ENCODE peak calls at places on chromosome 9, in four cellular contexts. One of them, this sample, is unnamed.

GRCh38 chr9:98603821-98604383 is 104.8 kb downstream of the GABBR2 start:
- DNase-seq in uterus: no peak
- DNase-seq in A549: no peak
- DNase-seq in choroid plexus epithelial cell: no peak
- DNase-seq in this sample: no peak

GRCh38 chr9:10700266-10700665 is 87.5 kb upstream of the PTPRD start:
- DNase-seq in A549: no peak
- DNase-seq in choroid plexus epithelial cell: peak
- DNase-seq in uterus: no peak
- DNase-seq in this sample: no peak

GRCh38 chr9:20188616-20189212 is 399.9 kb upstream of the SLC24A2 start:
- DNase-seq in A549: no peak
- DNase-seq in uterus: no peak
- DNase-seq in choroid plexus epithelial cell: no peak
- DNase-seq in this sample: no peak

GRCh38 chr9:70291446-70291845 is 32.7 kb downstream of the SMC5 start:
- DNase-seq in uterus: no peak
- DNase-seq in choroid plexus epithelial cell: no peak
- DNase-seq in A549: no peak
- DNase-seq in this sample: no peak

GRCh38 chr9:70263421-70263820 is 4.6 kb downstream of the SMC5 start:
- DNase-seq in choroid plexus epithelial cell: peak
- DNase-seq in A549: no peak
- DNase-seq in uterus: no peak
- DNase-seq in this sample: no peak

GRCh38 chr9:77011973-77012817 is 7.3 kb upstream of the FOXB2 start:
- DNase-seq in uterus: peak
- DNase-seq in A549: no peak
- DNase-seq in choroid plexus epithelial cell: peak
- DNase-seq in this sample: no peak

GRCh38 chr9:134602547-134603362 is 38.8 kb upstream of the COL5A1 start:
- DNase-seq in choroid plexus epithelial cell: peak
- DNase-seq in uterus: peak
- DNase-seq in A549: peak
- DNase-seq in this sample: no peak

GRCh38 chr9:74556685-74557084 is 59.5 kb downstream of the RORB start:
- DNase-seq in A549: no peak
- DNase-seq in uterus: no peak
- DNase-seq in choroid plexus epithelial cell: peak
- DNase-seq in this sample: no peak

GRCh38 chr9:257957-258356 is 43.3 kb downstream of the DOCK8 start:
- DNase-seq in choroid plexus epithelial cell: no peak
- DNase-seq in A549: no peak
- DNase-seq in uterus: no peak
- DNase-seq in this sample: no peak

GRCh38 chr9:124574944-124575343 is 67.7 kb upstream of the NR5A1 start:
- DNase-seq in A549: no peak
- DNase-seq in uterus: no peak
- DNase-seq in choroid plexus epithelial cell: peak
- DNase-seq in this sample: no peak

GRCh38 chr9:89363921-89364663 is 45.8 kb downstream of the SECISBP2 start:
- DNase-seq in A549: no peak
- DNase-seq in uterus: no peak
- DNase-seq in choroid plexus epithelial cell: no peak
- DNase-seq in this sample: no peak

GRCh38 chr9:134939836-134940235 is 22.1 kb upstream of the FCN1 start:
- DNase-seq in A549: no peak
- DNase-seq in choroid plexus epithelial cell: no peak
- DNase-seq in uterus: no peak
- DNase-seq in this sample: no peak

GRCh38 chr9:115063058-115063850 is 54.7 kb downstream of the TNC start:
- DNase-seq in uterus: peak
- DNase-seq in A549: no peak
- DNase-seq in choroid plexus epithelial cell: peak
- DNase-seq in this sample: no peak

GRCh38 chr9:109319631-109320233 is 1.1 kb downstream of the EPB41L4B start:
- DNase-seq in choroid plexus epithelial cell: no peak
- DNase-seq in uterus: no peak
- DNase-seq in A549: no peak
- DNase-seq in this sample: no peak

GRCh38 chr9:556199-556598 is 285.3 kb upstream of the DMRT1 start:
- DNase-seq in A549: no peak
- DNase-seq in uterus: no peak
- DNase-seq in choroid plexus epithelial cell: no peak
- DNase-seq in this sample: no peak

GRCh38 chr9:83622814-83623633 is at the start of gene IDNK:
- DNase-seq in choroid plexus epithelial cell: peak
- DNase-seq in uterus: peak
- DNase-seq in A549: peak
- DNase-seq in this sample: no peak

GRCh38 chr9:116549061-116549664 is 137.9 kb upstream of the TRIM32 start:
- DNase-seq in choroid plexus epithelial cell: peak
- DNase-seq in A549: peak
- DNase-seq in uterus: peak
- DNase-seq in this sample: no peak

GRCh38 chr9:133693116-133693515 is 45.0 kb downstream of the SARDH start:
- DNase-seq in choroid plexus epithelial cell: no peak
- DNase-seq in A549: no peak
- DNase-seq in uterus: no peak
- DNase-seq in this sample: no peak

GRCh38 chr9:107049046-107049824 is 186.3 kb downstream of the ZNF462 start:
- DNase-seq in uterus: no peak
- DNase-seq in choroid plexus epithelial cell: peak
- DNase-seq in A549: no peak
- DNase-seq in this sample: no peak

GRCh38 chr9:131839281-131840084 is 99.6 kb upstream of the RAPGEF1 start:
- DNase-seq in A549: no peak
- DNase-seq in uterus: no peak
- DNase-seq in choroid plexus epithelial cell: peak
- DNase-seq in this sample: no peak

GRCh38 chr9:105418588-105419108 is 29.2 kb upstream of the FSD1L start:
- DNase-seq in choroid plexus epithelial cell: no peak
- DNase-seq in uterus: no peak
- DNase-seq in A549: no peak
- DNase-seq in this sample: no peak
- TF ChIP-seq CTCF in choroid plexus epithelial cell: no peak
- TF ChIP-seq CTCF in uterus: no peak
- TF ChIP-seq CTCF in A549: no peak
- TF ChIP-seq CTCF in this sample: no peak

GRCh38 chr9:90965911-90966290 is 164.3 kb downstream of the SYK start:
- DNase-seq in choroid plexus epithelial cell: no peak
- DNase-seq in uterus: no peak
- DNase-seq in A549: no peak
- DNase-seq in this sample: no peak

GRCh38 chr9:90964101-90965020 is 162.7 kb downstream of the SYK start:
- DNase-seq in uterus: peak
- DNase-seq in choroid plexus epithelial cell: peak
- DNase-seq in A549: peak
- DNase-seq in this sample: no peak

GRCh38 chr9:90966475-90967150 is 165.0 kb downstream of the SYK start:
- DNase-seq in A549: no peak
- DNase-seq in choroid plexus epithelial cell: peak
- DNase-seq in uterus: no peak
- DNase-seq in this sample: no peak

GRCh38 chr9:90967171-90967570 is 165.6 kb downstream of the SYK start:
- DNase-seq in uterus: no peak
- DNase-seq in choroid plexus epithelial cell: no peak
- DNase-seq in A549: no peak
- DNase-seq in this sample: no peak

DNA sequence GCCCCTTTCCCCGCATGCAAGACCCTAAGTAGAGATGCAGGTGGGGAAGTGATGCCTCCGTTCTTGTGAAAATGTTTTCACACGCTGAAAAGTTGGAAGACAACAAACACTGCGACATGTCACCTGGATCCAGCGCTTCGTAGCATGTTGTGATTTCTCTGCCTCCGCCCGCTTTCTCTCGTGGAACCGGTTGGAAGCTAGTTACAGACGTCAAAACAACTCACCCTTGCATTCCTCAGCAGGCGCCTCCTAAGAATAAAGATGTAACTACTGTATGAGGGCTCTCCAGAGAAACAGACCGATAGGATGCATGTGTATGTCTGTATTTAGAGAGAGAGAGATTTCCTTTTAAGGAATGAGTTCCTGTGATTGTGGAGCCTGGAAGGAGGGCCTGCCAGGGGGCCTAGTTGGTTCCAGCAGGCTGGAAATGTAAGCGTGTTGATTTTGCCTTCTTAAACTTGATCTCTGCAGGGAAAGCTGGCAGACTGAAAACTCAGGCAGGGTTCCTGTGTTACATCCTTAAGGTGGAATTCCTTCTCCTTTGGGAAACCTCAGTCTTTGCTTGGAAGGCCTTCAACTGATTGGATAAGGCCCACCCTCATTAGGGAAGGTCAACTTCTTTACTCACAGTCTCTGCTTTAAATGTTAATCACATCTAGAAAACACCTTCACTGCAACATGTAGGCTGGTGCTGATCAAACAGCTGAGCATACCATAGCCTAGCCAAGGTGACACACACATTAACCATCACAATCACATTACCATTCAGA is 163.7 kb downstream of the SYK start:
- DNase-seq in A549: no peak
- DNase-seq in choroid plexus epithelial cell: peak
- DNase-seq in uterus: peak
- DNase-seq in this sample: no peak
- H3K4me3 ChIP-seq in A549: no peak
- H3K4me3 ChIP-seq in choroid plexus epithelial cell: peak
- H3K4me3 ChIP-seq in uterus: peak
- H3K4me3 ChIP-seq in this sample: no peak

GRCh38 chr9:94625835-94626234 is 13.5 kb downstream of the FBP1 start:
- DNase-seq in uterus: no peak
- DNase-seq in A549: no peak
- DNase-seq in choroid plexus epithelial cell: no peak
- DNase-seq in this sample: no peak

GRCh38 chr9:94622087-94622486 is 17.2 kb downstream of the FBP1 start:
- DNase-seq in A549: no peak
- DNase-seq in uterus: no peak
- DNase-seq in choroid plexus epithelial cell: no peak
- DNase-seq in this sample: no peak

GRCh38 chr9:94627287-94627686 is 12.0 kb downstream of the FBP1 start:
- DNase-seq in choroid plexus epithelial cell: no peak
- DNase-seq in A549: no peak
- DNase-seq in uterus: no peak
- DNase-seq in this sample: no peak

GRCh38 chr9:94624621-94625020 is 14.7 kb downstream of the FBP1 start:
- DNase-seq in choroid plexus epithelial cell: no peak
- DNase-seq in uterus: no peak
- DNase-seq in A549: no peak
- DNase-seq in this sample: no peak

DNA sequence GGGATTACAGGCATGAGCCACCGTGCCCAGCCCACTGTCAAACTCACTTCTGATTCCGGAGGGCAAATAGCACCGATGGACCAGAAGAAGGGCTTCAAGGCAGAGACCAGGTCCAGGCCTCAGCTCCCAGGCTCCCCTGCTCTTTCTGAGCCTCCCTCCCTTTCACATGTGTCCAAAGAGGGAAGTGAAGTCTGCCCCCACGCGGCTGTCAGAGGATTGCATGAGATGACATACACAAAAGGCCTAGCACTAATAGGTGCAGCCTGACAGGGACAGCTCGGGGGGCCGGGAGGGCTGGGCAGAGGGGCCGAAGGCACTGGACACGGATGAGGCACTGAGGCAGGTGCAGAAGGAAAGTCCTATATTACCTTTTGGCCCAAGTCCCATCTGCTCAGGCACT is 16.1 kb downstream of the FBP1 start:
- DNase-seq in A549: peak
- DNase-seq in uterus: no peak
- DNase-seq in choroid plexus epithelial cell: peak
- DNase-seq in this sample: no peak
- TF ChIP-seq CTCF in A549: peak
- TF ChIP-seq CTCF in uterus: no peak
- TF ChIP-seq CTCF in choroid plexus epithelial cell: peak
- TF ChIP-seq CTCF in this sample: peak

DNA sequence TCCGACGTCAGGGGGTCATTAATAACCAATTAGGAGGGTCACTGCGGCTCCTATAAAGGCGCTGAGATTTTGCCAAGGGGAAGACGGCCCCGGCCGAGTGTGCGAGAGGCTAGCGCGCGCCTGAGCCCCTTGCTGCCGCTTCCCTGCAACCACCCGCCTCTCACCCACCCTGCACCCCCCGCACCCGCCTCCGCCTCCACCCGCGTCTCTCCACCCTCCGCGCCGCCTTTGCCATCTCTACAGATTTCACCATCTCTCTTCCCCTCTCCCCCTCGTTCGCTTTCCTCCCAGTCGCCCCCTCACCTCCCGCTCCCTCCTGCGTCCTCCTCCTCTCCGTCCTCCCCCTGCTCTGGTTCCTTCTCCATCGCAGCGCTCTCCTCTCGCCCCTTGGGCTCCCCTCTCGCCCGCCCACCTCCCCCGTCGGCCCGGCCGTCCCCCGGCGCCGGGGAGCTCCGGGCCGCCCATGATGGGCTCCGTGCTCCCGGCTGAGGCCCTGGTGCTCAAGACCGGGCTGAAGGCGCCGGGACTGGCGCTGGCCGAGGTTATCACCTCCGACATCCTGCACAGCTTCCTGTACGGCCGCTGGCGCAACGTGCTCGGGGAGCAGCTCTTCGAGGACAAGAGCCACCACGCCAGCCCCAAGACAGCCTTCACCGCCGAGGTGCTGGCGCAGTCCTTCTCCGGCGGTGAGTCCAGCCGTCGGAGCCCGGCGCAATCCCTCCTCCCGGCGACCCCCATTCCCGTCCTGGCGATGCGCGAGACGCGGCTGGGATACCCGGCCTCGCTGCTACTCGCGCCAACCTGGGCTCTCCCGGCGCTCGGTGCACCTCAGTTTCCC is at the start of gene PRDM12:
- DNase-seq in choroid plexus epithelial cell: no peak
- DNase-seq in uterus: no peak
- DNase-seq in A549: no peak
- DNase-seq in this sample: no peak
- H3K4me3 ChIP-seq in choroid plexus epithelial cell: no peak
- H3K4me3 ChIP-seq in uterus: no peak
- H3K4me3 ChIP-seq in A549: peak
- H3K4me3 ChIP-seq in this sample: no peak